ENCODE peak calls at places on chromosomes 12 and 14, in seven cellular contexts. R is dermis blood vessel endothelial cell, C is NCI-H748 treated with DMSO at 0.1 percent for 48 hours, P is NCI-H460, Y is erythroblast, I is aorta, K is GM12865. W is an unnamed sample.

GRCh38 chr12:110861729-110862128 is 14.9 kb downstream of the CCDC63 start:
- DNase-seq in R (no peak), C (no peak), P (no peak), Y (no peak), I (no peak), K (no peak), W (no peak)

GRCh38 chr14:106055257-106055656 is 528.9 kb downstream of the TMEM121 start:
- DNase-seq in R (no peak), C (no peak), P (no peak), Y (no peak), I (no peak), K (no peak), W (no peak)

GRCh38 chr14:94864421-94865195 is 94.7 kb upstream of the GSC start:
- DNase-seq in R (no peak), C (no peak), P (no peak), Y (no peak), I (no peak), K (no peak), W (no peak)

GRCh38 chr12:75694891-75695290 is 183.5 kb upstream of the KRR1 start:
- DNase-seq in R (no peak), C (no peak), P (no peak), Y (no peak), I (no peak), K (no peak), W (peak; percentile 31)

GRCh38 chr12:3607821-3608220 is 116.8 kb downstream of the PRMT8 start:
- DNase-seq in R (no peak), C (no peak), P (no peak), Y (no peak), I (no peak), K (no peak), W (no peak)

GRCh38 chr12:104219361-104219892 is 3.8 kb downstream of the TXNRD1 start:
- DNase-seq in R (peak; percentile 95), C (no peak), P (peak; percentile 99), Y (peak; percentile 46), I (no peak), K (no peak), W (peak; percentile 81)

GRCh38 chr12:46373303-46374182 is 970 bp upstream of the SLC38A2 start:
- DNase-seq in R (peak; percentile 77), C (peak; percentile 38), P (no peak), Y (peak; percentile 66), I (peak; percentile 67), K (peak; percentile 48), W (peak; percentile 48)

GRCh38 chr12:13205809-13206559 is 9.5 kb downstream of the EMP1 start:
- DNase-seq in R (peak; percentile 97), C (no peak), P (no peak), Y (no peak), I (no peak), K (no peak), W (peak; percentile 91)

GRCh38 chr12:45302621-45303020 is 86.7 kb downstream of the ANO6 start:
- DNase-seq in R (peak; percentile 37), C (no peak), P (no peak), Y (no peak), I (no peak), K (no peak), W (peak; percentile 17)

GRCh38 chr12:68630598-68630997 is 19.9 kb downstream of the RAP1B start:
- DNase-seq in R (no peak), C (no peak), P (no peak), Y (no peak), I (no peak), K (no peak), W (no peak)

GRCh38 chr14:75092698-75093097 is 23.3 kb downstream of the ZC2HC1C start:
- DNase-seq in R (no peak), C (no peak), P (no peak), Y (no peak), I (no peak), K (no peak), W (no peak)

GRCh38 chr14:83958359-83958758 is 1571.6 kb upstream of the FLRT2 start:
- DNase-seq in R (no peak), C (no peak), P (no peak), Y (no peak), I (no peak), K (no peak), W (no peak)

GRCh38 chr12:618626-619025 is 44.6 kb downstream of the NINJ2 start:
- DNase-seq in R (no peak), C (no peak), P (no peak), Y (no peak), I (no peak), K (no peak), W (no peak)

GRCh38 chr14:91249841-91250616 is 5.5 kb upstream of the GPR68 start:
- DNase-seq in R (peak; percentile 40), C (peak; percentile 96), P (no peak), Y (no peak), I (no peak), K (peak; percentile 96), W (no peak)

GRCh38 chr12:104473374-104473983 is 16.7 kb downstream of the CHST11 start:
- DNase-seq in R (peak; percentile 32), C (no peak), P (no peak), Y (no peak), I (no peak), K (peak; percentile 58), W (no peak)

GRCh38 chr12:122031342-122032216 is 9.9 kb downstream of the BCL7A start:
- DNase-seq in R (peak; percentile 65), C (no peak), P (no peak), Y (peak; percentile 51), I (peak; percentile 57), K (peak; percentile 35), W (no peak)

GRCh38 chr12:32116897-32117296 is 10.2 kb downstream of the BICD1 start:
- DNase-seq in R (no peak), C (no peak), P (no peak), Y (no peak), I (no peak), K (no peak), W (peak; percentile 41)

GRCh38 chr14:101478096-101478495 is 83.2 kb upstream of the DIO3 start:
- DNase-seq in R (no peak), C (no peak), P (no peak), Y (no peak), I (no peak), K (no peak), W (no peak)

GRCh38 chr12:28253175-28253641 is 63.0 kb downstream of the CCDC91 start:
- DNase-seq in R (no peak), C (no peak), P (no peak), Y (no peak), I (no peak), K (peak; percentile 63), W (no peak)